ENCODE peak calls at places on chromosome 2, in eight cellular contexts. One of them, this sample, is unnamed.

GRCh38 chr2:147688252-147688651 is 156.6 kb upstream of the ACVR2A start:
- DNase-seq in D721Med: no peak
- DNase-seq in NCI-H524 treated with DMSO at 0.1 percent for 48 hours: no peak
- DNase-seq in ACHN: no peak
- DNase-seq in H54: no peak
- DNase-seq in neuronal stem cell: no peak
- DNase-seq in fibroblast of gingiva: no peak
- DNase-seq in sigmoid colon: no peak
- DNase-seq in this sample: no peak

GRCh38 chr2:217851191-217852020 is 151.4 kb downstream of the TNS1 start:
- DNase-seq in D721Med: no peak
- DNase-seq in NCI-H524 treated with DMSO at 0.1 percent for 48 hours: no peak
- DNase-seq in ACHN: no peak
- DNase-seq in H54: no peak
- DNase-seq in neuronal stem cell: no peak
- DNase-seq in fibroblast of gingiva: peak
- DNase-seq in sigmoid colon: peak
- DNase-seq in this sample: no peak

GRCh38 chr2:204673877-204674276 is 128.6 kb downstream of the PARD3B start:
- DNase-seq in D721Med: no peak
- DNase-seq in NCI-H524 treated with DMSO at 0.1 percent for 48 hours: no peak
- DNase-seq in ACHN: peak
- DNase-seq in H54: peak
- DNase-seq in neuronal stem cell: no peak
- DNase-seq in fibroblast of gingiva: no peak
- DNase-seq in sigmoid colon: no peak
- DNase-seq in this sample: no peak

GRCh38 chr2:108906403-108907077 is 82.5 kb downstream of the EDAR start:
- DNase-seq in D721Med: no peak
- DNase-seq in NCI-H524 treated with DMSO at 0.1 percent for 48 hours: no peak
- DNase-seq in ACHN: no peak
- DNase-seq in H54: no peak
- DNase-seq in neuronal stem cell: no peak
- DNase-seq in fibroblast of gingiva: no peak
- DNase-seq in sigmoid colon: no peak
- DNase-seq in this sample: no peak

GRCh38 chr2:217249490-217250451 is 389.9 kb upstream of the TNP1 start:
- DNase-seq in D721Med: no peak
- DNase-seq in NCI-H524 treated with DMSO at 0.1 percent for 48 hours: no peak
- DNase-seq in ACHN: no peak
- DNase-seq in H54: no peak
- DNase-seq in neuronal stem cell: no peak
- DNase-seq in fibroblast of gingiva: no peak
- DNase-seq in sigmoid colon: peak
- DNase-seq in this sample: no peak

GRCh38 chr2:230322561-230323384 is 4.2 kb upstream of the SP140L start:
- DNase-seq in D721Med: no peak
- DNase-seq in NCI-H524 treated with DMSO at 0.1 percent for 48 hours: no peak
- DNase-seq in ACHN: no peak
- DNase-seq in H54: no peak
- DNase-seq in neuronal stem cell: no peak
- DNase-seq in fibroblast of gingiva: no peak
- DNase-seq in sigmoid colon: no peak
- DNase-seq in this sample: no peak

GRCh38 chr2:12270876-12271588 is 445.7 kb upstream of the TRIB2 start:
- DNase-seq in D721Med: no peak
- DNase-seq in NCI-H524 treated with DMSO at 0.1 percent for 48 hours: no peak
- DNase-seq in ACHN: no peak
- DNase-seq in H54: no peak
- DNase-seq in neuronal stem cell: no peak
- DNase-seq in fibroblast of gingiva: no peak
- DNase-seq in sigmoid colon: no peak
- DNase-seq in this sample: no peak

GRCh38 chr2:85790499-85790898 is 36.7 kb downstream of the ATOH8 start:
- DNase-seq in D721Med: no peak
- DNase-seq in NCI-H524 treated with DMSO at 0.1 percent for 48 hours: no peak
- DNase-seq in ACHN: no peak
- DNase-seq in H54: no peak
- DNase-seq in neuronal stem cell: no peak
- DNase-seq in fibroblast of gingiva: no peak
- DNase-seq in sigmoid colon: peak
- DNase-seq in this sample: no peak

GRCh38 chr2:102895386-102895785 is 133.6 kb downstream of the TMEM182 start:
- DNase-seq in D721Med: no peak
- DNase-seq in NCI-H524 treated with DMSO at 0.1 percent for 48 hours: no peak
- DNase-seq in ACHN: no peak
- DNase-seq in H54: no peak
- DNase-seq in neuronal stem cell: no peak
- DNase-seq in fibroblast of gingiva: no peak
- DNase-seq in sigmoid colon: no peak
- DNase-seq in this sample: no peak

GRCh38 chr2:213149949-213150314 is 1.5 kb downstream of the IKZF2 start:
- DNase-seq in D721Med: no peak
- DNase-seq in NCI-H524 treated with DMSO at 0.1 percent for 48 hours: no peak
- DNase-seq in ACHN: no peak
- DNase-seq in H54: no peak
- DNase-seq in neuronal stem cell: peak
- DNase-seq in fibroblast of gingiva: no peak
- DNase-seq in sigmoid colon: no peak
- DNase-seq in this sample: no peak

GRCh38 chr2:127052771-127053691 is 53.9 kb downstream of the BIN1 start:
- DNase-seq in D721Med: no peak
- DNase-seq in NCI-H524 treated with DMSO at 0.1 percent for 48 hours: no peak
- DNase-seq in ACHN: no peak
- DNase-seq in H54: no peak
- DNase-seq in neuronal stem cell: no peak
- DNase-seq in fibroblast of gingiva: no peak
- DNase-seq in sigmoid colon: no peak
- DNase-seq in this sample: no peak

GRCh38 chr2:202965810-202966454 is 48.7 kb upstream of the NBEAL1 start:
- DNase-seq in D721Med: no peak
- DNase-seq in NCI-H524 treated with DMSO at 0.1 percent for 48 hours: no peak
- DNase-seq in ACHN: peak
- DNase-seq in H54: no peak
- DNase-seq in neuronal stem cell: no peak
- DNase-seq in fibroblast of gingiva: peak
- DNase-seq in sigmoid colon: no peak
- DNase-seq in this sample: no peak

GRCh38 chr2:95354469-95354901 is 48.0 kb upstream of the FAHD2A start:
- DNase-seq in D721Med: no peak
- DNase-seq in NCI-H524 treated with DMSO at 0.1 percent for 48 hours: no peak
- DNase-seq in ACHN: no peak
- DNase-seq in H54: no peak
- DNase-seq in neuronal stem cell: no peak
- DNase-seq in fibroblast of gingiva: no peak
- DNase-seq in sigmoid colon: peak
- DNase-seq in this sample: no peak

This sample was measured in PC-9.